ENCODE peak calls at places on chromosomes 4 and X, in eight cellular contexts. R, W, Q, S, T, C, G and O are unnamed samples.
A peak's percentile ranks its signal among the peaks of the same experiment; 100 is the strongest.

GRCh38 chr4:81905966-81906365 is 434.3 kb upstream of the RASGEF1B start:
- DNase-seq in R (no peak), W (no peak), Q (no peak), S (no peak), T (no peak), C (no peak), G (no peak), O (no peak)

GRCh38 chr4:143270266-143270838 is 66.3 kb upstream of the GAB1 start:
- DNase-seq in R (no peak), W (no peak), Q (no peak), S (no peak), T (no peak), C (peak; percentile 28), G (no peak), O (no peak)

GRCh38 chrX:41824551-41824950 is 98.8 kb downstream of the CASK start:
- DNase-seq in R (no peak), W (no peak), Q (no peak), S (no peak), T (peak; percentile 60), C (peak; percentile 53), G (no peak), O (no peak)

GRCh38 chr4:18366762-18367358 is 345.3 kb upstream of the LCORL start:
- DNase-seq in R (no peak), W (no peak), Q (no peak), S (no peak), T (peak; percentile 11), C (peak; percentile 35), G (peak; percentile 13), O (no peak)

GRCh38 chr4:104677122-104677521 is 182.4 kb upstream of the CXXC4 start:
- DNase-seq in R (no peak), W (no peak), Q (no peak), S (no peak), T (no peak), C (no peak), G (peak; percentile 88), O (no peak)

GRCh38 chr4:8697826-8698225 is 105.3 kb downstream of the CPZ start:
- DNase-seq in R (no peak), W (no peak), Q (no peak), S (no peak), T (no peak), C (no peak), G (no peak), O (no peak)

GRCh38 chr4:127355738-127356137 is 277.0 kb upstream of the INTU start:
- DNase-seq in R (no peak), W (no peak), Q (no peak), S (no peak), T (no peak), C (no peak), G (no peak), O (no peak)

GRCh38 chr4:108852691-108853090 is 89.8 kb upstream of the ETNPPL start:
- DNase-seq in R (no peak), W (no peak), Q (no peak), S (no peak), T (no peak), C (peak; percentile 37), G (no peak), O (no peak)

GRCh38 chr4:39469429-39470077 is 10.7 kb downstream of the LIAS start:
- DNase-seq in R (peak; percentile 48), W (no peak), Q (no peak), S (no peak), T (peak; percentile 91), C (peak; percentile 87), G (peak; percentile 46), O (no peak)

GRCh38 chr4:6527259-6527658 is 47.7 kb upstream of the MAN2B2 start:
- DNase-seq in R (no peak), W (no peak), Q (no peak), S (no peak), T (no peak), C (no peak), G (no peak), O (no peak)

GRCh38 chrX:101658661-101659477 is 781 bp downstream of the ARMCX2 start:
- DNase-seq in R (peak; percentile 54), W (peak; percentile 64), Q (peak; percentile 49), S (peak; percentile 43), T (peak; percentile 62), C (peak; percentile 52), G (peak; percentile 41), O (peak; percentile 29)

GRCh38 chr4:109803924-109804571 is 2.2 kb upstream of the CFI start:
- DNase-seq in R (peak; percentile 10), W (no peak), Q (no peak), S (no peak), T (peak; percentile 66), C (peak; percentile 45), G (no peak), O (no peak)

GRCh38 chrX:15142084-15142715 is 127.7 kb downstream of the ASB9 start:
- DNase-seq in R (no peak), W (no peak), Q (no peak), S (no peak), T (peak; percentile 0), C (peak; percentile 2), G (no peak), O (no peak)

GRCh38 chr4:30904593-30904992 is 184.4 kb downstream of the PCDH7 start:
- DNase-seq in R (no peak), W (no peak), Q (no peak), S (no peak), T (no peak), C (no peak), G (no peak), O (no peak)

GRCh38 chrX:39418936-39419659 is 617.8 kb downstream of the MID1IP1 start:
- DNase-seq in R (no peak), W (no peak), Q (no peak), S (no peak), T (peak; percentile 1), C (no peak), G (no peak), O (no peak)

GRCh38 chr4:79723507-79723906 is 315.5 kb upstream of the GK2 start:
- DNase-seq in R (no peak), W (no peak), Q (no peak), S (no peak), T (no peak), C (no peak), G (no peak), O (no peak)

GRCh38 chrX:40996886-40997530 is 88.2 kb upstream of the USP9X start:
- DNase-seq in R (peak; percentile 14), W (no peak), Q (no peak), S (no peak), T (peak; percentile 73), C (peak; percentile 85), G (no peak), O (no peak)

GRCh38 chrX:56563231-56564116 is at the start of gene UBQLN2:
- DNase-seq in R (peak; percentile 34), W (peak; percentile 80), Q (peak; percentile 72), S (peak; percentile 72), T (peak; percentile 79), C (peak; percentile 77), G (peak; percentile 76), O (peak; percentile 61)

GRCh38 chr4:40662962-40663604 is 33.4 kb upstream of the RBM47 start:
- DNase-seq in R (no peak), W (no peak), Q (no peak), S (no peak), T (peak; percentile 71), C (peak; percentile 48), G (peak; percentile 46), O (no peak)

GRCh38 chr4:182089326-182089725 is 153.9 kb upstream of the TENM3 start:
- DNase-seq in R (no peak), W (no peak), Q (no peak), S (no peak), T (no peak), C (no peak), G (no peak), O (no peak)

GRCh38 chrX:25012433-25012735 is 3.4 kb downstream of the ARX start:
- DNase-seq in R (no peak), W (peak; percentile 38), Q (no peak), S (no peak), T (no peak), C (no peak), G (no peak), O (no peak)